ENCODE peak calls at places on chromosomes 3 and 15, in six cellular contexts. V is GM12878; Z is aorta; F is heart left ventricle; D is naive thymus-derived CD4-positive, alpha-beta T cell; C is right cardiac atrium. P is an unnamed sample.

GRCh38 chr15:39153718-39154117 is 427.2 kb upstream of the THBS1 start:
- ATAC-seq in V (no peak), Z (no peak), F (no peak), D (no peak), C (no peak), P (peak; percentile 50)

GRCh38 chr3:101643861-101644613 is 32.9 kb downstream of the ZBTB11 start:
- ATAC-seq in V (peak; percentile 69), Z (no peak), F (no peak), D (peak; percentile 80), C (peak; percentile 39), P (no peak)

GRCh38 chr3:20154928-20155327 is 31.1 kb downstream of the SGO1 start:
- ATAC-seq in V (no peak), Z (no peak), F (no peak), D (no peak), C (no peak), P (no peak)

GRCh38 chr15:68528891-68529290 is 49.9 kb upstream of the CORO2B start:
- ATAC-seq in V (no peak), Z (no peak), F (no peak), D (no peak), C (peak; percentile 71), P (no peak)

GRCh38 chr3:137695351-137695750 is 68.8 kb upstream of the SOX14 start:
- ATAC-seq in V (no peak), Z (no peak), F (no peak), D (no peak), C (no peak), P (no peak)

GRCh38 chr3:58340594-58341244 is 8.0 kb downstream of the PXK start:
- ATAC-seq in V (peak; percentile 28), Z (no peak), F (no peak), D (no peak), C (no peak), P (no peak)

GRCh38 chr3:37905346-37905745 is 43.7 kb downstream of the CTDSPL start:
- ATAC-seq in V (no peak), Z (no peak), F (no peak), D (no peak), C (no peak), P (no peak)

GRCh38 chr3:78995087-78995486 is 772.7 kb downstream of the ROBO1 start:
- ATAC-seq in V (no peak), Z (no peak), F (no peak), D (no peak), C (no peak), P (no peak)

GRCh38 chr15:90664650-90665287 is 52.4 kb upstream of the BLM start:
- ATAC-seq in V (peak; percentile 39), Z (peak; percentile 79), F (peak; percentile 74), D (peak; percentile 15), C (peak; percentile 79), P (peak; percentile 54)

GRCh38 chr15:83837946-83838571 is 184.1 kb downstream of the ADAMTSL3 start:
- ATAC-seq in V (peak; percentile 74), Z (no peak), F (peak; percentile 63), D (no peak), C (peak; percentile 73), P (no peak)

GRCh38 chr3:135516143-135516542 is 449.4 kb upstream of the PPP2R3A start:
- ATAC-seq in V (peak; percentile 37), Z (no peak), F (no peak), D (no peak), C (no peak), P (no peak)

GRCh38 chr3:149247929-149248691 is 26.5 kb upstream of the CP start:
- ATAC-seq in V (peak; percentile 67), Z (no peak), F (no peak), D (no peak), C (no peak), P (no peak)

GRCh38 chr3:58198362-58198761 is 12.4 kb downstream of the DNASE1L3 start:
- ATAC-seq in V (no peak), Z (no peak), F (no peak), D (no peak), C (no peak), P (no peak)

GRCh38 chr3:105629725-105630124 is 239.1 kb downstream of the CBLB start:
- ATAC-seq in V (no peak), Z (no peak), F (no peak), D (no peak), C (no peak), P (no peak)

GRCh38 chr15:52783191-52783829 is 6.8 kb downstream of the ONECUT1 start:
- ATAC-seq in V (no peak), Z (peak; percentile 31), F (no peak), D (no peak), C (no peak), P (no peak)

GRCh38 chr3:17580901-17581300 is 161.5 kb downstream of the TBC1D5 start:
- ATAC-seq in V (peak; percentile 5), Z (no peak), F (no peak), D (no peak), C (no peak), P (no peak)

GRCh38 chr3:196166741-196167140 is 44.5 kb downstream of the ZDHHC19 start:
- ATAC-seq in V (no peak), Z (no peak), F (no peak), D (no peak), C (no peak), P (no peak)

GRCh38 chr3:85081191-85081895 is 122.6 kb downstream of the CADM2 start:
- ATAC-seq in V (no peak), Z (no peak), F (no peak), D (no peak), C (peak; percentile 72), P (peak; percentile 66)

GRCh38 chr3:33732394-33732793 is 14.3 kb upstream of the CLASP2 start:
- ATAC-seq in V (no peak), Z (no peak), F (no peak), D (peak; percentile 46), C (no peak), P (no peak)

GRCh38 chr3:56725175-56725574 is 42.1 kb upstream of the TASOR start:
- ATAC-seq in V (peak; percentile 95), Z (no peak), F (no peak), D (peak; percentile 88), C (no peak), P (no peak)

GRCh38 chr3:178260887-178261286 is 275.3 kb upstream of the KCNMB2 start:
- ATAC-seq in V (no peak), Z (no peak), F (no peak), D (no peak), C (no peak), P (no peak)

GRCh38 chr15:35728176-35728938 is 182.4 kb upstream of the DPH6 start:
- ATAC-seq in V (no peak), Z (no peak), F (no peak), D (no peak), C (no peak), P (no peak)

GRCh38 chr3:33278106-33278672 is 947 bp downstream of the FBXL2 start:
- ATAC-seq in V (peak; percentile 22), Z (peak; percentile 46), F (no peak), D (no peak), C (peak; percentile 20), P (peak; percentile 36)

GRCh38 chr3:82022836-82023235 is 261.4 kb upstream of the GBE1 start:
- ATAC-seq in V (no peak), Z (no peak), F (no peak), D (no peak), C (no peak), P (no peak)

GRCh38 chr3:129205109-129205832 is 21.6 kb upstream of the CNBP start:
- ATAC-seq in V (peak; percentile 31), Z (no peak), F (peak; percentile 31), D (no peak), C (peak; percentile 21), P (no peak)

GRCh38 chr3:41159581-41160189 is 39.6 kb upstream of the CTNNB1 start:
- ATAC-seq in V (no peak), Z (no peak), F (no peak), D (no peak), C (no peak), P (no peak)

GRCh38 chr15:99514306-99514705 is 51.5 kb upstream of the MEF2A start:
- ATAC-seq in V (no peak), Z (no peak), F (no peak), D (no peak), C (no peak), P (no peak)

GRCh38 chr15:70720228-70721016 is 42.9 kb downstream of the UACA start:
- ATAC-seq in V (no peak), Z (no peak), F (no peak), D (no peak), C (peak; percentile 41), P (no peak)

GRCh38 chr3:10401990-10402761 is 81.3 kb upstream of the SEC13 start:
- ATAC-seq in V (no peak), Z (no peak), F (no peak), D (no peak), C (no peak), P (no peak)

DNA sequence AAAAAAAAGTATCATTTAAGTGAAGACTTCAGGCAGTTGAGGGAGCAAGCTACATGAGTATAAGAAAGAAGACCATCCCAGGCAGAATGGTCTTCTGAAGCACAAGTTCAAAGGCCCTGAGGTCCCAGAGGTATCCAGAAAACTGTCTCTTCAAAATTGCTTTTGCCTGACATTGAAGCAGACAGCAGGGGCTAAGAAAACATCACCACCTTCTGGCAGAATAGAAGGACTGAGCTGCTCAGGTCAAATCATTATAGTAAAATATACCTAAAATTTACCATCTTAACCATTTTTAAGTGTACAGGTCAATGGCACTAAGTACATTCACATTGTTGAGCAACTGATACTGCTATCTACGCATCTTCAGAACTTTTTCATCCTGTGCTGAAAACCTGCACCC is 16.4 kb downstream of the GPR160 start:
- ATAC-seq in V (peak; percentile 64), Z (no peak), F (no peak), D (peak; percentile 57), C (no peak), P (no peak)
- H3K9me3 ChIP-seq in V (peaks cover 3% of the 10 kb centered on the region), Z (no peaks in the 10 kb centered on the region), F (no peaks in the 10 kb centered on the region), D (no peaks in the 10 kb centered on the region), C (no peaks in the 10 kb centered on the region), P (no peaks in the 10 kb centered on the region)

DNA sequence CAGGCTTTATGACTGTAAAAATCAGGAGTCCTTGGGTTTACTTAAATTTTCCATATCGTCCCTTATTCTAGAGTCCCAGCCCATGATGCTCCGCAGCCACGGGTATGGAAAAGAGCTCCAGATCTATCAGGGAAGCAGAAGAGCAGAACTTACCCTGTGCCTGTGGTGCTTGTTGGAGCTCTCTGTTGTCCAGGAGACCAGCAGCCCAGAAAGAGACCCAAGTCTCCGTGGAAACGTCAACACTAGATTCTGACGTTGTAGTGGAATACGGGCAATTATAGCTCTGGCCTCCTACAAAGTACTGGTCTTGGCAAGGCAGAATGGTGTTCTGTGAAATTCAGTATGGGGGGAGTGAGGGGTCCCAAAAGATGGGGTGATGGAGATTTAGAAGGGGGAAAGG is 2.0 kb downstream of the GMNC start:
- ATAC-seq in V (no peak), Z (no peak), F (no peak), D (no peak), C (no peak), P (no peak)
- H3K9me3 ChIP-seq in V (no peaks in the 10 kb centered on the region), Z (no peaks in the 10 kb centered on the region), F (no peaks in the 10 kb centered on the region), D (no peaks in the 10 kb centered on the region), C (no peaks in the 10 kb centered on the region), P (no peaks in the 10 kb centered on the region)

GRCh38 chr3:109851854-109852253 is 514.5 kb upstream of the DPPA4 start:
- ATAC-seq in V (no peak), Z (no peak), F (no peak), D (no peak), C (no peak), P (no peak)

GRCh38 chr3:109852283-109852682 is 514.9 kb upstream of the DPPA4 start:
- ATAC-seq in V (no peak), Z (no peak), F (no peak), D (no peak), C (no peak), P (no peak)

GRCh38 chr3:109853077-109853732 is 515.9 kb upstream of the DPPA4 start:
- ATAC-seq in V (no peak), Z (no peak), F (no peak), D (no peak), C (no peak), P (no peak)
- H3K9me3 ChIP-seq in V (no peaks in the 10 kb centered on the region), Z (peaks cover 6% of the 10 kb centered on the region), F (peaks cover 29% of the 10 kb centered on the region), D (peaks cover 19% of the 10 kb centered on the region), C (peaks cover 3% of the 10 kb centered on the region), P (no peaks in the 10 kb centered on the region)

GRCh38 chr15:33547876-33548275 is 237.1 kb downstream of the RYR3 start:
- ATAC-seq in V (peak; percentile 42), Z (peak; percentile 71), F (no peak), D (no peak), C (peak; percentile 41), P (no peak)
- H3K9me3 ChIP-seq in V (no peaks in the 10 kb centered on the region), Z (peaks cover 1% of the 10 kb centered on the region), F (no peaks in the 10 kb centered on the region), D (no peaks in the 10 kb centered on the region), C (no peaks in the 10 kb centered on the region), P (no peaks in the 10 kb centered on the region)